ENCODE peak calls at places on chromosomes 16 and 17, in five cellular contexts. One of them, this sample, is unnamed.

GRCh38 chr17:36947922-36948716 is 635 bp upstream of the AATF start:
- DNase-seq in activated B cell treated with CpG ODN at 0.5 μM for 24 hours: no peak
- DNase-seq in colonic mucosa: no peak
- DNase-seq in epithelial cell of esophagus: no peak
- DNase-seq in neural progenitor cell: no peak
- DNase-seq in this sample: no peak

GRCh38 chr17:30393911-30394867 is 15.5 kb downstream of the CPD start:
- DNase-seq in activated B cell treated with CpG ODN at 0.5 μM for 24 hours: no peak
- DNase-seq in colonic mucosa: no peak
- DNase-seq in epithelial cell of esophagus: no peak
- DNase-seq in neural progenitor cell: no peak
- DNase-seq in this sample: no peak

GRCh38 chr16:87582221-87582965 is 19.9 kb upstream of the JPH3 start:
- DNase-seq in activated B cell treated with CpG ODN at 0.5 μM for 24 hours: no peak
- DNase-seq in colonic mucosa: peak
- DNase-seq in epithelial cell of esophagus: no peak
- DNase-seq in neural progenitor cell: peak
- DNase-seq in this sample: no peak

GRCh38 chr17:13885953-13886889 is 183.1 kb upstream of the COX10 start:
- DNase-seq in activated B cell treated with CpG ODN at 0.5 μM for 24 hours: no peak
- DNase-seq in colonic mucosa: no peak
- DNase-seq in epithelial cell of esophagus: no peak
- DNase-seq in neural progenitor cell: no peak
- DNase-seq in this sample: no peak

GRCh38 chr16:89481556-89481955 is 8.8 kb downstream of the ANKRD11 start:
- DNase-seq in activated B cell treated with CpG ODN at 0.5 μM for 24 hours: no peak
- DNase-seq in colonic mucosa: no peak
- DNase-seq in epithelial cell of esophagus: peak
- DNase-seq in neural progenitor cell: no peak
- DNase-seq in this sample: no peak

GRCh38 chr16:31344712-31345111 is 10.3 kb upstream of the ITGAX start:
- DNase-seq in activated B cell treated with CpG ODN at 0.5 μM for 24 hours: no peak
- DNase-seq in colonic mucosa: no peak
- DNase-seq in epithelial cell of esophagus: no peak
- DNase-seq in neural progenitor cell: no peak
- DNase-seq in this sample: no peak

GRCh38 chr17:70808596-70808995 is 639.3 kb downstream of the KCNJ2 start:
- DNase-seq in activated B cell treated with CpG ODN at 0.5 μM for 24 hours: no peak
- DNase-seq in colonic mucosa: no peak
- DNase-seq in epithelial cell of esophagus: peak
- DNase-seq in neural progenitor cell: peak
- DNase-seq in this sample: no peak

GRCh38 chr16:19135896-19136438 is 22.2 kb downstream of the ITPRIPL2 start:
- DNase-seq in activated B cell treated with CpG ODN at 0.5 μM for 24 hours: no peak
- DNase-seq in colonic mucosa: peak
- DNase-seq in epithelial cell of esophagus: peak
- DNase-seq in neural progenitor cell: no peak
- DNase-seq in this sample: no peak

GRCh38 chr17:74295625-74296547 is 21.9 kb downstream of the DNAI2 start:
- DNase-seq in activated B cell treated with CpG ODN at 0.5 μM for 24 hours: no peak
- DNase-seq in colonic mucosa: no peak
- DNase-seq in epithelial cell of esophagus: peak
- DNase-seq in neural progenitor cell: no peak
- DNase-seq in this sample: no peak

GRCh38 chr16:71404364-71404763 is 37.5 kb downstream of the TLE7 start:
- DNase-seq in activated B cell treated with CpG ODN at 0.5 μM for 24 hours: no peak
- DNase-seq in colonic mucosa: no peak
- DNase-seq in epithelial cell of esophagus: no peak
- DNase-seq in neural progenitor cell: no peak
- DNase-seq in this sample: no peak

GRCh38 chr16:88691924-88692560 is 5.7 kb upstream of the SNAI3 start:
- DNase-seq in activated B cell treated with CpG ODN at 0.5 μM for 24 hours: no peak
- DNase-seq in colonic mucosa: no peak
- DNase-seq in epithelial cell of esophagus: no peak
- DNase-seq in neural progenitor cell: no peak
- DNase-seq in this sample: no peak

GRCh38 chr16:761580-761979 is 1.0 kb downstream of the MSLN start:
- DNase-seq in activated B cell treated with CpG ODN at 0.5 μM for 24 hours: no peak
- DNase-seq in colonic mucosa: no peak
- DNase-seq in epithelial cell of esophagus: no peak
- DNase-seq in neural progenitor cell: no peak
- DNase-seq in this sample: no peak
- TF ChIP-seq CTCF in activated B cell treated with CpG ODN at 0.5 μM for 24 hours: no peak
- TF ChIP-seq CTCF in colonic mucosa: no peak
- TF ChIP-seq CTCF in epithelial cell of esophagus: no peak
- TF ChIP-seq CTCF in neural progenitor cell: no peak
- TF ChIP-seq CTCF in this sample: no peak

DNA sequence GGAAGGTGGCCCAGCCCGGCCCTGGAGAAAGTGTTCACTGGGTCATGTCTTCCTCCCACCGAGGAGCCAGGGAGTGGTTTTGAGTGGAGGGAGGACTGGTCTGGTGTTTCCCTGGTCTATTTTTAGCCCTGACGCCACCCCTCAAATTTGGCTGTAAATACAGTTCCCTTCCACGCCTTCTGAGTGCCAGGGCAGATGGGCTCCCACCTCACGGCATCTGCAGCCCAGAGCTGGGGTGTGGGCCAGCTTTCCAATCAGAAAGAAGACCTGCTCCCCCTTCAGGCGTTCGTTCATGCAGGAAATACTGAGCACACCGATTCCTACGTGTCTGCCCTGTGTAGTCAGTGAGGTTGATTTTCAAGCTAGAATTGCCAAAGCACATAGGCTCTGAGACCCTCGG is 53.7 kb downstream of the SNX20 start:
- DNase-seq in activated B cell treated with CpG ODN at 0.5 μM for 24 hours: no peak
- DNase-seq in colonic mucosa: peak
- DNase-seq in epithelial cell of esophagus: peak
- DNase-seq in neural progenitor cell: peak
- DNase-seq in this sample: peak
- TF ChIP-seq CTCF in activated B cell treated with CpG ODN at 0.5 μM for 24 hours: no peak
- TF ChIP-seq CTCF in colonic mucosa: peak
- TF ChIP-seq CTCF in epithelial cell of esophagus: peak
- TF ChIP-seq CTCF in neural progenitor cell: peak
- TF ChIP-seq CTCF in this sample: peak

GRCh38 chr16:16881771-16882170 is 502.8 kb downstream of the NPIPA7 start:
- DNase-seq in activated B cell treated with CpG ODN at 0.5 μM for 24 hours: no peak
- DNase-seq in colonic mucosa: no peak
- DNase-seq in epithelial cell of esophagus: no peak
- DNase-seq in neural progenitor cell: peak
- DNase-seq in this sample: no peak
- TF ChIP-seq CTCF in activated B cell treated with CpG ODN at 0.5 μM for 24 hours: no peak
- TF ChIP-seq CTCF in colonic mucosa: no peak
- TF ChIP-seq CTCF in epithelial cell of esophagus: no peak
- TF ChIP-seq CTCF in neural progenitor cell: peak
- TF ChIP-seq CTCF in this sample: no peak

GRCh38 chr16:2785101-2785991 is 2.0 kb downstream of the PRSS33 start:
- DNase-seq in activated B cell treated with CpG ODN at 0.5 μM for 24 hours: peak
- DNase-seq in colonic mucosa: no peak
- DNase-seq in epithelial cell of esophagus: no peak
- DNase-seq in neural progenitor cell: no peak
- DNase-seq in this sample: peak
- TF ChIP-seq CTCF in activated B cell treated with CpG ODN at 0.5 μM for 24 hours: no peak
- TF ChIP-seq CTCF in colonic mucosa: no peak
- TF ChIP-seq CTCF in epithelial cell of esophagus: peak
- TF ChIP-seq CTCF in neural progenitor cell: peak
- TF ChIP-seq CTCF in this sample: peak